ENCODE peak calls at places on chromosomes 16 and 17, in six cellular contexts. M is uterus, P is cardiac muscle cell, Y is ascending aorta, Q is testis, O is PC-9. L is an unnamed sample.
A peak's percentile ranks its signal among the peaks of the same experiment; 100 is the strongest.

GRCh38 chr17:62713096-62713870 is 85.8 kb downstream of the MRC2 start:
- DNase-seq in Y (no peak), M (no peak), P (no peak), Q (peak; percentile 29), O (no peak), L (no peak)

GRCh38 chr16:72355561-72355960 is 183.6 kb upstream of the PMFBP1 start:
- DNase-seq in P (peak; percentile 64), M (no peak), O (no peak), Y (no peak), Q (no peak), L (no peak)

GRCh38 chr16:75227361-75228142 is 8.8 kb downstream of the CTRB1 start:
- DNase-seq in Y (no peak), M (peak; percentile 22), Q (no peak), P (no peak), O (no peak), L (no peak)

GRCh38 chr16:84732674-84733352 is 33.0 kb downstream of the USP10 start:
- DNase-seq in M (no peak), P (no peak), Q (no peak), O (no peak), Y (no peak), L (no peak)

GRCh38 chr16:9800180-9800738 is 382.0 kb downstream of the GRIN2A start:
- DNase-seq in Y (no peak), Q (no peak), O (no peak), M (no peak), P (no peak), L (no peak)

GRCh38 chr17:79892457-79893236 is 53.4 kb upstream of the CBX4 start:
- DNase-seq in P (no peak), Q (no peak), O (peak; percentile 73), Y (no peak), M (no peak), L (no peak)

GRCh38 chr17:28363186-28363585 is 1.8 kb downstream of the SEBOX start:
- DNase-seq in O (no peak), Y (no peak), Q (no peak), P (no peak), M (no peak), L (no peak)

GRCh38 chr16:12228607-12229499 is 252.3 kb downstream of the SNX29 start:
- DNase-seq in P (peak; percentile 66), Q (peak; percentile 69), Y (no peak), O (peak; percentile 65), M (peak; percentile 28), L (peak; percentile 20)

GRCh38 chr16:84115919-84116719 is 623 bp downstream of the MBTPS1 start:
- DNase-seq in Q (peak; percentile 73), M (peak; percentile 36), O (no peak), Y (no peak), P (peak; percentile 57), L (no peak)

DNA sequence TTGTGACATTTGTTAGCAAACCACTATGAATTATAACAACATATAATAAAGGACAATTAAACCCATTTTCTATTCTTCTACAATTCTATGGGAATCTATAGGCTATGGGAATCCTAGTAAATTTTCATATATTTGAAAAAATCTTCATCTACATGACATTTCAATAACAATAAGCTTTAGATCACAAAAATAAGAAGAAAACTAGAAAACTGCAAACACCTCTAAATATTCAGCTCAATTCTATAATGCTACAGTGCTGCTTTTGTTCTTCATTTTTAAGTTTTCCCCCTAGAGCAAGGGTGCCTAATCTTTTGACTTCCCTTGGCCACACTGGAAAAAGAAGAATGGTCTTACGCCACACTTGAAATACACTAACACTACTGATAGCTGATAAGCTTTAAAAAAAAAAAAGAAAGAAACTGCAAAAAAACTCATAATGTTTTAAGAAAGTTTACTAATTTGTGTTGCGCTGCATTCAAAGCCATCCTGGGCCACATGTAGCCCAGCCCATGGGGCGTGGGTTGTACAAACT is 15.9 kb downstream of the RNF157 start:
- DNase-seq in P (no peak), M (no peak), Q (no peak), O (no peak), Y (no peak), L (no peak)
- H3K4me3 ChIP-seq in P (no peak overlapping the region), M (no peak overlapping the region), Q (no peak overlapping the region), O (no peak overlapping the region), Y (no peak overlapping the region), L (no peak overlapping the region)

GRCh38 chr16:30030011-30030685 is 923 bp downstream of the TLCD3B start:
- DNase-seq in O (no peak), M (no peak), Q (no peak), Y (no peak), P (no peak), L (no peak)

GRCh38 chr16:30033270-30033669 is 2.2 kb upstream of the TLCD3B start:
- DNase-seq in M (no peak), Q (no peak), Y (no peak), O (no peak), P (no peak), L (no peak)

GRCh38 chr16:30031477-30031918 is 427 bp upstream of the TLCD3B start:
- DNase-seq in M (no peak), P (no peak), O (no peak), Q (no peak), Y (no peak), L (no peak)

GRCh38 chr16:30032083-30032819 is 1.2 kb upstream of the TLCD3B start:
- DNase-seq in Q (peak; percentile 76), Y (no peak), P (peak; percentile 78), O (peak; percentile 72), M (no peak), L (no peak)

GRCh38 chr16:30030841-30031413 is at the start of gene TLCD3B:
- DNase-seq in Q (no peak), M (no peak), O (no peak), P (no peak), Y (no peak), L (no peak)
- H3K4me3 ChIP-seq in Q (no peak within 1 kb of the TSS), M (no peak within 1 kb of the TSS), O (peak within 1 kb of the TSS; percentile 12), P (peak within 1 kb of the TSS; percentile 15), Y (no peak within 1 kb of the TSS), L (peak within 1 kb of the TSS; percentile 17)

DNA sequence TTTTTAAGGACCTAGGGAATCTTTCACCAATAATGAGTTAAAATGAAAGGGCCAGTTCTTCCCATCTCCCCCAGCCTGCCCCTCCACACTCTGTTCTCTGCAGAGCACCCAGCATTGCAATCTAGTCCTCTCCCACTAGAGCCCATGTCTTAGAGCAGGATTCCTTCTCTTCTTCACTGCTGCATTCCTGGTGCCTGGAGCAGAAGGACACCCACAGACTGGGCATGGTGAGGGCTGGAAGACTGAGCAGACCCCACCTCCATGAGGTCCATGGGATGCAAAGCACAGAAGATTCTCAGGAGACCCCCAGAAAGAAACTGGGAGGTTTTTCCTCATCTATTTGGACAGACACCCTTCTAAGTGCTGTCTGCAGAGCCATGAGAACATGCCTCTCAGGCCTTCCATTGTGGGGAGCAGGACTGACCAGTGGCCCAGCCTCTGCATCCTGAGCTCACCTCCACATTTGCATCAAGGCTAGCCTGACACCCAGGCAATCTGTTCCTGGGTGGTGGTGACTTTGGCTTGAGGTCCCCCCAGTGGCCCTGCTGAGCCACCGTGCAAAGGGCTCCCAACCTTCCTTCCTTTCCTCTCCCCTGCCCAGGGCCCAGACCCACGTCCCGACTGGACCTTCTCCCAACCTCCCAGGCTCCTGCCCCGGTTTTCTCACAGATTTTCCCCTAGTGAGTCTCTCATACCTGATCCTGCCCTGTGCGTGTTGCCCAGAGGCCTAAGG is 74.2 kb upstream of the ZNF469 start:
- DNase-seq in P (no peak), O (no peak), Y (no peak), M (no peak), Q (no peak), L (no peak)
- H3K4me3 ChIP-seq in P (no peak overlapping the region), O (no peak overlapping the region), Y (no peak overlapping the region), M (no peak overlapping the region), Q (no peak overlapping the region), L (no peak overlapping the region)

GRCh38 chr17:3911271-3912053 is 4.8 kb downstream of the P2RX1 start:
- DNase-seq in P (peak; percentile 33), M (no peak), Q (no peak), Y (no peak), O (no peak), L (no peak)
- H3K4me3 ChIP-seq in P (no peak overlapping the region), M (no peak overlapping the region), Q (no peak overlapping the region), Y (no peak overlapping the region), O (no peak overlapping the region), L (no peak overlapping the region)

DNA sequence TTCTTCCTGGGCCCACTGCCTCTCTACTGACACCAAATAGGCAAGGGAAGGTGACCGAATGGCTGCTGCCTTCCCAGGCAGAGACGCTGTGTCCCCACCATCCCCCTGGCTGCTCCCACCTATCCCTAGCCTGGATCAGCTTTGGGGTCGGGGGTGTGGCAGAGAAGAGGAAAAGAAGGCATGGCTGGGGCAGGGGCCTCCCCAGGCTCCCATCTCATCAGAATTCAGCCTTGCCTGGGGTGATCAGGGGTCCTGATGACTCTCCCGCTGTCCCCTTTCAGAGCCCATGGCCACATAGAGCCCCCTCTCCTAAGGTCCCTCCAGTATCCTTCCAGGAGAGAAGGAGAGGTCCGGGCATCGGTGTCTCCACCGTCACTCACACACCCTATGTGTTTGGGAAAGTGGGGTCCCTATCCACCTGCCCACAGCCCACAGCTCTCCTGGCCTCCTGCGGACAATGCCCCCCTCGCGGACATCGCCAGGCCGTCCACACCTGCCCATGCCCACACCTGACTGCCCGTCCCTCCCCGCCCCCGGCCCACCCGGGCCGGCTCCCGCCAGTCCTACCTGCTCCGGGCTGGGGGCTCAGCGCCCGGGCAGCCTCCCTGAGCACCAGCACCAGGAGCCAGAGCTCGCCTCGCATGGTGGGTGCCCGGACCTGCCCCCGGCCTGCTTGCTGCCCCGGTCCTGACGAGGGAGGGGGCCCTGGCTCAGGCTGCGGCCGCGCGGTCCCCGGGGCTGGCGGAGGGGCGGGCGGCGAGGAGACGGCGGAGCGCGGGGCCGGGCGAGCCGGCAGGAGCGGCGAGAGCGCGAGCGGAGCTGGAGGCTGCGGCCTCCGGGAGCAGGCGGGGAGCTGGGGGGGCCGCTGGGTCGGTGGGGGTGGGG is at the start of gene PLXDC1:
- DNase-seq in Q (no peak), Y (no peak), M (no peak), O (no peak), P (no peak), L (no peak)
- H3K4me3 ChIP-seq in Q (peak within 1 kb of the TSS; percentile 72), Y (peak within 1 kb of the TSS; percentile 85), M (peak within 1 kb of the TSS; percentile 92), O (peak within 1 kb of the TSS; percentile 73), P (peak within 1 kb of the TSS; percentile 95), L (peak within 1 kb of the TSS; percentile 46)

GRCh38 chr17:2025220-2025621 is at the start of gene RTN4RL1:
- DNase-seq in M (peak; percentile 61), O (peak; percentile 51), P (peak; percentile 63), Y (peak; percentile 78), Q (peak; percentile 69), L (no peak)
- H3K4me3 ChIP-seq in M (peak within 1 kb of the TSS; percentile 38), O (peak within 1 kb of the TSS; percentile 68), P (peak within 1 kb of the TSS; percentile 81), Y (peak within 1 kb of the TSS; percentile 69), Q (peak within 1 kb of the TSS; percentile 52), L (peak within 1 kb of the TSS; percentile 45)

DNA sequence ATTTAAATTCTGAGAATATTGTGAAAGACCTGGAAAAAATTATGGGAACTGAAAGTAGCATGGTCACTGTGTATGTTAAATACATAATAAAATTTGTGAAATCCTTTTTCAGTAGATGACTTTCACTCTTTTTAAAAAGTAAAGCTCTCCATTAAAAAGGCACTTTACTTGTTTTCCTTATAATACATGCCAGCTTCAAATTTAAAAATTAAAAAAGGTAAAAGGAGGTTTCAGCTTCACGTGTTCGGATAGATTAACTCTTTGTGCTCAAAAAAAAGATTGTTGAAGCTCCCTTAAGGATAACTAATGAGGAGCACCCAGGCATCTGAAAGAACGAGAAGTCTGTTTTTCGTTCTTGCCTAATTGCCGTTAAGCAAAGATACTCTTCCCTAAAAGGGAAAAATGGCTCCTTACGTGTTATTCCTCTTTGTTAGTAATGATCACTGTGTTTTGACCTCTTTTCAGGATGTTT is 87.8 kb downstream of the TUBD1 start:
- DNase-seq in O (no peak), P (peak; percentile 61), M (no peak), Y (no peak), Q (no peak), L (no peak)
- H3K4me3 ChIP-seq in O (no peak overlapping the region), P (no peak overlapping the region), M (peak overlapping the region; percentile 30), Y (peak overlapping the region; percentile 27), Q (no peak overlapping the region), L (no peak overlapping the region)

GRCh38 chr16:1152123-1152638 is 725 bp upstream of the CACNA1H start:
- DNase-seq in Q (no peak), O (no peak), P (no peak), M (peak; percentile 57), Y (no peak), L (no peak)
- H3K4me3 ChIP-seq in Q (peak overlapping the region; percentile 40), O (no peak overlapping the region), P (peak overlapping the region; percentile 92), M (peak overlapping the region; percentile 33), Y (peak overlapping the region; percentile 54), L (no peak overlapping the region)